ENCODE peak calls at places on chromosomes 7 and 10, in seven cellular contexts. Y is adrenal gland, V is psoas muscle, A is sigmoid colon, G is A549, E is right atrium auricular region, L is Peyer's patch. R is an unnamed sample.

GRCh38 chr7:21944616-21945373 is 904 bp downstream of the CDCA7L start:
- DNase-seq in Y (no peak), V (no peak), A (no peak), G (peak; percentile 12), E (no peak), L (peak; percentile 71), R (peak; percentile 52)

GRCh38 chr10:43731486-43731885 is 82.8 kb upstream of the ZNF32 start:
- DNase-seq in Y (no peak), V (no peak), A (no peak), G (no peak), E (no peak), L (no peak), R (no peak)

GRCh38 chr7:143900230-143900766 is 1.7 kb downstream of the TCAF1 start:
- DNase-seq in Y (peak; percentile 49), V (peak; percentile 43), A (no peak), G (no peak), E (no peak), L (no peak), R (no peak)

GRCh38 chr10:71547841-71548493 is 151.2 kb downstream of the CDH23 start:
- DNase-seq in Y (peak; percentile 44), V (peak; percentile 82), A (no peak), G (no peak), E (peak; percentile 80), L (no peak), R (no peak)

GRCh38 chr7:116582806-116583444 is 58.1 kb downstream of the CAV1 start:
- DNase-seq in Y (no peak), V (peak; percentile 56), A (no peak), G (peak; percentile 30), E (no peak), L (no peak), R (peak; percentile 28)

GRCh38 chr10:22848509-22848908 is 79.3 kb upstream of the ARMC3 start:
- DNase-seq in Y (no peak), V (no peak), A (no peak), G (no peak), E (no peak), L (no peak), R (no peak)

GRCh38 chr10:69643779-69644657 is 14.0 kb downstream of the FAM241B start:
- DNase-seq in Y (peak; percentile 4), V (peak; percentile 41), A (peak; percentile 39), G (no peak), E (no peak), L (no peak), R (no peak)

GRCh38 chr7:94276797-94277196 is 117.9 kb upstream of the COL1A2 start:
- DNase-seq in Y (peak; percentile 17), V (no peak), A (no peak), G (peak; percentile 57), E (no peak), L (no peak), R (no peak)

GRCh38 chr10:78960316-78960800 is 108.4 kb upstream of the ZMIZ1 start:
- DNase-seq in Y (peak; percentile 92), V (peak; percentile 78), A (peak; percentile 96), G (no peak), E (peak; percentile 84), L (no peak), R (no peak)

GRCh38 chr7:7110706-7111105 is 71.6 kb upstream of the C1GALT1 start:
- DNase-seq in Y (no peak), V (no peak), A (no peak), G (no peak), E (no peak), L (no peak), R (no peak)

GRCh38 chr7:43642897-43643630 is 60.2 kb downstream of the STK17A start:
- DNase-seq in Y (no peak), V (no peak), A (no peak), G (no peak), E (no peak), L (no peak), R (no peak)

GRCh38 chr7:55774327-55775050 is 88.1 kb downstream of the SEPTIN14 start:
- DNase-seq in Y (no peak), V (no peak), A (no peak), G (no peak), E (no peak), L (no peak), R (no peak)
- H3K4me3 ChIP-seq in Y (no peak overlapping the region), V (no peak overlapping the region), A (no peak overlapping the region), G (no peak overlapping the region), E (no peak overlapping the region), L (no peak overlapping the region), R (no peak overlapping the region)

DNA sequence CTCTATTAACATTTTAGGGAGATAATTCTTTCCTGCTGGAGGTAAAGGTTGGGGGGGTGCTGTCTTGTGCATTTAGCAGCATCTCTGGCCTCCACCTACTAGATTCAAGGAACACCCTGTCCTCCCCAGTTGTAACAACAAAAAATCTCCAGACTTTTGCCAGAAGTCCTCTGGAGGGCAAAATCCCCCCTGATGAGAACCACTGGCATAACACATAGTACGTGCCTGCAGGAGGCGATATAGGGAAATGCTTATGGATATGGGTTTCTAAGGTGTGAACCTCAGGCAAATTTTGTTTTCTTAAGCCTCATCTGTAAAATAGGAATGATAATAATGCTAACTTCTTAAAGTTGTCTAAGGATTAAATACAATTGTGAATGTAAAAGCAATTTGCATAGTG is 2.9 kb upstream of the OSBPL3 start:
- DNase-seq in Y (no peak), V (no peak), A (no peak), G (peak; percentile 45), E (no peak), L (no peak), R (no peak)
- TF ChIP-seq CTCF in Y (no peak), V (no peak), A (no peak), G (peak; percentile 44), E (no peak), L (no peak), R (no peak)

GRCh38 chr10:73591578-73591902 is 398 bp upstream of the USP54 start:
- DNase-seq in Y (no peak), V (no peak), A (no peak), G (peak; percentile 26), E (no peak), L (no peak), R (no peak)
- H3K4me3 ChIP-seq in Y (no peak overlapping the region), V (peak overlapping the region; percentile 11), A (no peak overlapping the region), G (peak overlapping the region; percentile 11), E (no peak overlapping the region), L (peak overlapping the region; percentile 15), R (no peak overlapping the region)

DNA sequence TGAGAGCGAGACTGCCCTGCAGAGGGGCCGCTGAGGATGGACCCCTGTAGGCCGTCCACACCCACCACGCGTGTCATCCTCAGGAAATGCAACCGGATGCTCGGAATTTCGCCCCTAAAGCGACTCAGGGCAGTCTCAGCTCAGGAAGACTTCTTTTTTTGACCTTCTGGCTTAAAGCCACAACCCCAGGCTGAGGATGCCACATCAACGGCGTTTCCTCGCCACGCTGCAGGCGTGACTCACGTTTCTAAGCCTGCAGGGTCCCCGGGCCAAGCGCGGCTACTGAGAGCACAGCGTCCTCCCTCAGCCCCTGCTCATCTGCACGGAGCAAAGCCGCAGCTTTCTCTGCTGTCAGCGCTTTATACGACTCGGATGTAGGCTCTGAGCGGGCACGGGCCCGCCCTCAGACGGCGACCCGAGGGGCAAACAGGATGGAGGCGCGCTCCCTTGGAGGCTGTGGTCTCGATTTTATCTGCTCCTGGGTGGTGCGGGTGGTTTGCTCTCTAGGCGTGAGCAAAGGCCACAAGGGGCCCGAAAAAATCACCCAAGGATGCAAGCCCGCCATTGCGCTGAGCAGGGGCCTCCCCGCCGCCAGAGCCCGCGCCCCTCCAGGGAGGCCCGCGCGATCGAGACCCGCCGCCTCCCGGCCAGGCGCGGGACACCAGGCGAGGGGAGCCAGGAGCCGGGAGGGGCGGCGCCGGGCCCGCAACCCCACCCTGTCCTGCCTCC is 726 bp upstream of the INSIG1 start:
- DNase-seq in Y (peak; percentile 77), V (peak; percentile 84), A (peak; percentile 83), G (peak; percentile 46), E (peak; percentile 80), L (peak; percentile 73), R (peak; percentile 77)
- TF ChIP-seq CTCF in Y (peak; percentile 28), V (peak; percentile 18), A (peak; percentile 21), G (no peak), E (peak; percentile 36), L (peak; percentile 53), R (no peak)

GRCh38 chr10:28796606-28797512 is 119.5 kb downstream of the BAMBI start:
- DNase-seq in Y (peak; percentile 72), V (peak; percentile 59), A (no peak), G (peak; percentile 20), E (peak; percentile 93), L (no peak), R (no peak)

GRCh38 chr10:28798964-28799363 is 121.6 kb downstream of the BAMBI start:
- DNase-seq in Y (no peak), V (no peak), A (no peak), G (no peak), E (no peak), L (no peak), R (no peak)

GRCh38 chr10:28797904-28798371 is 120.6 kb downstream of the BAMBI start:
- DNase-seq in Y (no peak), V (no peak), A (no peak), G (peak; percentile 16), E (no peak), L (no peak), R (no peak)

GRCh38 chr10:28800144-28800543 is 122.8 kb downstream of the BAMBI start:
- DNase-seq in Y (no peak), V (no peak), A (no peak), G (no peak), E (no peak), L (no peak), R (no peak)

DNA sequence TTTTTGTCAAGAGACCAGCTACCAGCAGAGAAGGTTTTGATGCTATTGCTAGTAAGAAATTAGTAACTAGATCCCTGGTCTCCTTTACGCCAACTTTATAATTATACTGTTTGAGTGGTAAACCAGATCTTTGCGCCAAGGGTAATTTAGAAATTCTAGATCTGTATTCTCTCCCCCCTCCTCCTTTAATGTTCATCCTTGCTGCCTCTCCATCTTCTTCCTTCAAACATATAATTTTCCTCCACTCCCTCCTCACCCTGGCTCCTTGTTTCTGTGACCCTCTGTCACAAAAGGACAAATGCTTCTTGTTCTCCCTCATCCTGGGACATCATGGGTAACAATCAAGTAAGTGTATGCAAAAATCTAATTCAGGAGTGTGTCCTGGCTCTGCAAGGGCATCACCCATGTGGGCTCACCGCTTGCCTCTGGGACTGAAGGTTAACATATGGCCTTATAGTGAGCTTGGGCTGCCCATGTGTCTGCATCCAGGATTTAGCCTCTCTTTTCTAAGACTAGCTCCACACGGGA is 121.2 kb downstream of the BAMBI start:
- DNase-seq in Y (no peak), V (no peak), A (no peak), G (no peak), E (no peak), L (no peak), R (no peak)
- H3K4me3 ChIP-seq in Y (no peak overlapping the region), V (no peak overlapping the region), A (no peak overlapping the region), G (no peak overlapping the region), E (no peak overlapping the region), L (no peak overlapping the region), R (no peak overlapping the region)

GRCh38 chr7:18276380-18276779 is 219.2 kb upstream of the HDAC9 start:
- DNase-seq in Y (no peak), V (no peak), A (no peak), G (no peak), E (no peak), L (no peak), R (no peak)
- TF ChIP-seq CTCF in Y (no peak), V (no peak), A (no peak), G (no peak), E (no peak), L (no peak), R (no peak)